ENCODE peak calls at places on chromosomes 4 and X, in five cellular contexts. O is AG09309, T is posterior vena cava, A is DMS153, I is skeletal muscle cell. R is an unnamed sample.
A peak's percentile ranks its signal among the peaks of the same experiment; 100 is the strongest.

GRCh38 chr4:87423313-87424031 is 1.1 kb downstream of the NUDT9 start:
- DNase-seq in I (no peak), O (no peak), T (no peak), A (peak; percentile 39), R (no peak)

GRCh38 chr4:3385719-3386440 is 55.9 kb upstream of the HGFAC start:
- DNase-seq in I (no peak), T (no peak), O (no peak), A (no peak), R (no peak)

GRCh38 chr4:15495621-15496020 is 25.9 kb downstream of the CC2D2A start:
- DNase-seq in A (no peak), I (no peak), O (no peak), T (no peak), R (no peak)

GRCh38 chr4:141731481-141731880 is 95.1 kb downstream of the IL15 start:
- DNase-seq in I (peak; percentile 18), T (no peak), O (no peak), A (no peak), R (no peak)

GRCh38 chrX:39675619-39676018 is 422.1 kb downstream of the BCOR start:
- DNase-seq in T (peak; percentile 91), O (no peak), A (no peak), I (peak; percentile 25), R (no peak)

GRCh38 chrX:10021461-10022272 is 54.5 kb downstream of the CLDN34 start:
- DNase-seq in A (no peak), O (no peak), I (no peak), T (no peak), R (no peak)

GRCh38 chr4:38101563-38101962 is 141.4 kb downstream of the PTTG2 start:
- DNase-seq in T (no peak), O (peak; percentile 71), I (no peak), A (no peak), R (no peak)

GRCh38 chr4:55636622-55636999 is 513 bp upstream of the NMU start:
- DNase-seq in T (no peak), O (no peak), A (no peak), I (no peak), R (no peak)

GRCh38 chr4:87032884-87033533 is 98.2 kb downstream of the AFF1 start:
- DNase-seq in T (no peak), O (no peak), I (peak; percentile 80), A (no peak), R (no peak)

GRCh38 chr4:163269874-163270273 is 62.5 kb downstream of the NPY1R start:
- DNase-seq in I (no peak), A (no peak), O (no peak), T (no peak), R (no peak)

GRCh38 chr4:156547439-156547838 is 424.2 kb downstream of the PDGFC start:
- DNase-seq in A (no peak), T (no peak), O (peak; percentile 77), I (peak; percentile 87), R (no peak)

GRCh38 chrX:63930140-63930539 is 145.1 kb upstream of the ARHGEF9 start:
- DNase-seq in T (no peak), O (no peak), A (no peak), I (no peak), R (no peak)

GRCh38 chrX:149762696-149763614 is 10.9 kb upstream of the HSFX1 start:
- DNase-seq in T (peak; percentile 56), O (no peak), A (no peak), I (no peak), R (no peak)

GRCh38 chr4:88818650-88819470 is 121.2 kb upstream of the NAP1L5 start:
- DNase-seq in T (no peak), A (peak; percentile 67), I (no peak), O (no peak), R (no peak)

GRCh38 chr4:98577956-98578355 is 80.5 kb downstream of the TSPAN5 start:
- DNase-seq in A (no peak), T (no peak), I (no peak), O (no peak), R (no peak)

GRCh38 chr4:113447695-113448265 is 313.8 kb downstream of the CAMK2D start:
- DNase-seq in O (no peak), T (no peak), I (no peak), A (no peak), R (no peak)